ENCODE peak calls at places on chromosomes 4 and X, in four cellular contexts. G, H, E and B are unnamed samples.

GRCh38 chr4:159545556-159545955 is 442.7 kb downstream of the RAPGEF2 start:
- DNase-seq in G (no peak), H (no peak), E (no peak), B (no peak)

GRCh38 chr4:20126906-20127305 is 124.8 kb upstream of the SLIT2 start:
- DNase-seq in G (no peak), H (no peak), E (peak), B (no peak)

GRCh38 chr4:155587766-155588165 is 78.9 kb upstream of the GUCY1A1 start:
- DNase-seq in G (no peak), H (no peak), E (no peak), B (no peak)

GRCh38 chr4:88567591-88567990 is 24.7 kb upstream of the HERC3 start:
- DNase-seq in G (no peak), H (no peak), E (no peak), B (no peak)

GRCh38 chr4:85995361-85995760 is 364.5 kb downstream of the MAPK10 start:
- DNase-seq in G (no peak), H (no peak), E (no peak), B (no peak)

GRCh38 chrX:112769034-112769433 is 71.6 kb downstream of the AMOT start:
- DNase-seq in G (no peak), H (no peak), E (peak), B (no peak)

GRCh38 chrX:153029162-153029561 is 27.1 kb upstream of the PNMA3 start:
- DNase-seq in G (no peak), H (no peak), E (no peak), B (no peak)

GRCh38 chrX:107559506-107559905 is 68.8 kb upstream of the PRPS1 start:
- DNase-seq in G (no peak), H (no peak), E (no peak), B (no peak)

GRCh38 chr4:1355378-1355777 is 8.4 kb downstream of the UVSSA start:
- DNase-seq in G (no peak), H (no peak), E (no peak), B (no peak)